ENCODE peak calls at places on chromosomes 5 and 9, in six cellular contexts. One of them, this sample, is unnamed.

GRCh38 chr9:123982535-123982934 is 29.0 kb upstream of the LHX2 start:
- DNase-seq in HepG2: no peak
- DNase-seq in H1: no peak
- DNase-seq in GM12878: no peak
- DNase-seq in GM12891: no peak
- DNase-seq in K562: no peak
- DNase-seq in this sample: no peak

GRCh38 chr5:80745490-80745889 is 90.7 kb upstream of the DHFR start:
- DNase-seq in GM12878: no peak
- DNase-seq in GM12891: no peak
- DNase-seq in HepG2: no peak
- DNase-seq in K562: peak
- DNase-seq in H1: no peak
- DNase-seq in this sample: no peak

GRCh38 chr5:116536279-116537161 is 38.1 kb downstream of the SEMA6A start:
- DNase-seq in GM12891: no peak
- DNase-seq in K562: no peak
- DNase-seq in GM12878: no peak
- DNase-seq in H1: no peak
- DNase-seq in HepG2: peak
- DNase-seq in this sample: no peak

GRCh38 chr5:178453224-178453623 is 137.0 kb downstream of the COL23A1 start:
- DNase-seq in K562: peak
- DNase-seq in GM12878: no peak
- DNase-seq in H1: no peak
- DNase-seq in GM12891: no peak
- DNase-seq in HepG2: no peak
- DNase-seq in this sample: no peak

GRCh38 chr9:133045132-133045531 is 14.3 kb downstream of the GTF3C5 start:
- DNase-seq in HepG2: no peak
- DNase-seq in H1: no peak
- DNase-seq in GM12891: no peak
- DNase-seq in GM12878: no peak
- DNase-seq in K562: no peak
- DNase-seq in this sample: no peak

GRCh38 chr9:108565651-108566378 is 290.0 kb downstream of the ACTL7B start:
- DNase-seq in GM12878: peak
- DNase-seq in H1: no peak
- DNase-seq in HepG2: peak
- DNase-seq in K562: peak
- DNase-seq in GM12891: peak
- DNase-seq in this sample: no peak

GRCh38 chr5:458547-459353 is 15.8 kb downstream of the EXOC3 start:
- DNase-seq in HepG2: no peak
- DNase-seq in GM12891: no peak
- DNase-seq in K562: no peak
- DNase-seq in H1: no peak
- DNase-seq in GM12878: peak
- DNase-seq in this sample: no peak

GRCh38 chr5:161278739-161279660 is 267.5 kb downstream of the GABRB2 start:
- DNase-seq in GM12878: no peak
- DNase-seq in GM12891: no peak
- DNase-seq in K562: no peak
- DNase-seq in H1: no peak
- DNase-seq in HepG2: no peak
- DNase-seq in this sample: no peak

GRCh38 chr9:94084314-94084713 is at the start of gene PTPDC1:
- DNase-seq in H1: peak
- DNase-seq in HepG2: peak
- DNase-seq in GM12891: no peak
- DNase-seq in GM12878: no peak
- DNase-seq in K562: peak
- DNase-seq in this sample: no peak

GRCh38 chr5:126846756-126847155 is 69.8 kb downstream of the LMNB1 start:
- DNase-seq in K562: no peak
- DNase-seq in H1: no peak
- DNase-seq in GM12878: no peak
- DNase-seq in HepG2: no peak
- DNase-seq in GM12891: no peak
- DNase-seq in this sample: no peak

GRCh38 chr5:39274388-39275085 is 55.2 kb upstream of the FYB1 start:
- DNase-seq in GM12891: no peak
- DNase-seq in K562: no peak
- DNase-seq in GM12878: peak
- DNase-seq in H1: no peak
- DNase-seq in HepG2: no peak
- DNase-seq in this sample: no peak

GRCh38 chr5:16467363-16468219 is 2.0 kb upstream of the ZNF622 start:
- DNase-seq in HepG2: no peak
- DNase-seq in K562: peak
- DNase-seq in H1: no peak
- DNase-seq in GM12878: peak
- DNase-seq in GM12891: no peak
- DNase-seq in this sample: no peak

GRCh38 chr9:23822331-23823169 is 3.5 kb downstream of the ELAVL2 start:
- DNase-seq in GM12891: no peak
- DNase-seq in H1: peak
- DNase-seq in GM12878: no peak
- DNase-seq in HepG2: no peak
- DNase-seq in K562: no peak
- DNase-seq in this sample: no peak

GRCh38 chr5:128671861-128672414 is 133.9 kb upstream of the FBN2 start:
- DNase-seq in K562: no peak
- DNase-seq in GM12891: no peak
- DNase-seq in H1: no peak
- DNase-seq in GM12878: no peak
- DNase-seq in HepG2: no peak
- DNase-seq in this sample: no peak

GRCh38 chr9:76650692-76651091 is 113.5 kb upstream of the PCA3 start:
- DNase-seq in GM12878: no peak
- DNase-seq in HepG2: no peak
- DNase-seq in GM12891: no peak
- DNase-seq in K562: no peak
- DNase-seq in H1: no peak
- DNase-seq in this sample: no peak

GRCh38 chr5:53478411-53479044 is 1.9 kb upstream of the FST start:
- DNase-seq in GM12878: no peak
- DNase-seq in GM12891: no peak
- DNase-seq in H1: peak
- DNase-seq in HepG2: peak
- DNase-seq in K562: peak
- DNase-seq in this sample: no peak

GRCh38 chr9:37333288-37333687 is 89.2 kb upstream of the GRHPR start:
- DNase-seq in K562: peak
- DNase-seq in HepG2: no peak
- DNase-seq in GM12878: no peak
- DNase-seq in GM12891: no peak
- DNase-seq in H1: no peak
- DNase-seq in this sample: no peak

DNA sequence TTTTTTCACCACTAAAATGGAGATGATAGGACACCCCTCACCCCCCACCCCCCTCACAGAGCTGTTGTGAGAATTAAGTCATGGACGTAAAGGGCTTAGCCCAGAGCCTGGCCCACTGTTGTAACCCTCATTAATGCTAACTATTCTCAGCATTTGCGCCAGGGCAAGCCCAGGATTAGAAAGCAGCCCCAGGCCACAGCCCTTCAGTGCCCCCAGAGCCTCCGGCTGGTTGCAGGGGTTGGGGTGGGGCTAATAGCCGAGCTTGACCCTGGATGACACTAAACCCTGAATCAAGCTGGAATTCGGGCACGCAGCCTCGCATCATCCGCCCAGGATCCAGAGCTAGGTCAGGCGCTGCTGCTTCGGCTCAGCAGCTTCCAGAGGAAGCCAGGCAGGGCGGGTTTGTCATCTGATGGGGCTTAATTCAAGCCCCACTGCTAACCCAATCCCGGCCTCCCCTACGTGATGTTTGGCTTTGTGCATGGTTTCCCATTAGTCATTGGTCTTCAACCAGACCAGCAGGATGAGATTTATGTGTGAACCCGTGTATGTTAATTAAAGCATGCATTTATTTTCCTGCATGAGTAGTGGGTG is 1.2 kb upstream of the MEGF9 start:
- DNase-seq in GM12891: no peak
- DNase-seq in HepG2: no peak
- DNase-seq in H1: peak
- DNase-seq in K562: peak
- DNase-seq in GM12878: no peak
- DNase-seq in this sample: no peak
- TF ChIP-seq POLR2AphosphoS5 in GM12891: no peak
- TF ChIP-seq POLR2AphosphoS5 in HepG2: no peak
- TF ChIP-seq POLR2AphosphoS5 in H1: peak
- TF ChIP-seq POLR2AphosphoS5 in K562: no peak
- TF ChIP-seq POLR2AphosphoS5 in GM12878: no peak
- TF ChIP-seq POLR2AphosphoS5 in this sample: no peak

GRCh38 chr5:111755942-111756353 is 1.0 kb downstream of the NREP start:
- DNase-seq in H1: no peak
- DNase-seq in K562: no peak
- DNase-seq in HepG2: no peak
- DNase-seq in GM12878: no peak
- DNase-seq in GM12891: no peak
- DNase-seq in this sample: no peak
- TF ChIP-seq TAF1 in H1: no peak
- TF ChIP-seq TAF1 in K562: no peak
- TF ChIP-seq TAF1 in HepG2: no peak
- TF ChIP-seq TAF1 in GM12878: no peak
- TF ChIP-seq TAF1 in GM12891: no peak
- TF ChIP-seq TAF1 in this sample: no peak

DNA sequence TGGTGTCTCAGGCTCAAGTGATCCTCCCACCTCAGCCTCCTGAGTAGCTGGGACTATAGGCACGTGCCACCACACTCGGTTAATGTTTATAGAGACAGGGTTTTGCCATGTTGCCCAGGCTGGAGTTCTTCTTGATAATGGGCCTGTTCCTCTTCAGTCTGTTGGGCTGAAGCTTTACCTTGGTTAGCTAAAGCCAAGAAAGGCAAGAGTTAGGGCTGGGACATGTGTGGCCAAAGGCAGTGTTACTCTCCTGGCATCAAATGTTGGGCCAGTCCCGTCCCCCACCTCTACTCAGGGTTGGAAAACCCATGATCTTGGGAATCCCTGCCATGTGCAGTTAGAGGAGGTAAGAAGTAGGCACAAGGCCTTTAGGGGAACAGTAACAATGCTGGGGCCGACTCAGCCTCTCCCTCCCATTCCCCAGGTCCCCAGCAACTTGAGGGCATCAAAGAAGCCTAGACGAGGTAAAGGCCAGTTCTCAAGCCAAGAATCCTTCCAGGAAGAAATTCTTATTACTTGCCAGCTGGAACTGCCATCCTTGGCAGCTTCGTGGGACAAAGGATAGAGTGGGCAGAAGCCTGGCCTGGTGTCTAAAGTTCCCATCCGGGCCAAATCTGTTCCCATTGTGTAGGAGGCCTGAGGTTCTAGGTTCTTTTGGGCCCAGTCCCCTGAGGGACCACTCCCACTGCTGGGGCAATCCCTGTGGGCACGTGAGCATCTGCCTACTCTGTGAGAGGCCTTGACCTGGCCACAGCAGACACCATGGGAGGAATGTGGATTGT is 4.5 kb downstream of the EGR1 start:
- DNase-seq in HepG2: no peak
- DNase-seq in K562: peak
- DNase-seq in GM12878: no peak
- DNase-seq in H1: no peak
- DNase-seq in GM12891: no peak
- DNase-seq in this sample: no peak
- TF ChIP-seq POLR2A in HepG2: no peak
- TF ChIP-seq POLR2A in K562: peak
- TF ChIP-seq POLR2A in GM12878: peak
- TF ChIP-seq POLR2A in H1: no peak
- TF ChIP-seq POLR2A in GM12891: peak
- TF ChIP-seq POLR2A in this sample: peak

DNA sequence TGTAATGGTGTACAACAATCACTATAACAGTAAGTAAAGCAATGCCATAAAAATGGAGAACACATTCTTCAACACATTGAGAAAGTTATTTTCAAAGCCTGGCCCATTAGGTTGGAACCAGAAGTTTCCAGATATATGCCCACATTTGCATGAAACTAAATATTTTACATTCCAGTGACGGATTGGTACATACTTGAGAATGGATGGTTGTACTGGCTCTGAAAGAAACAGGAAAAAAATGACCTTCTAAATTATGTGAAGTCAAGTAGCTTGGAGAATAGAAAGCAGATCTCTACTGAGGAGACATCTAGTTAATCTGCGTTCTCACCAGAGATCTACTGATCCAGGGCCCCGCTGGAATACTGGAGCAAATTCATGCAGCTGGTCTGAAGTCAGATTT is 1037.0 kb downstream of the NR2F1-AS1 start:
- DNase-seq in GM12878: no peak
- DNase-seq in HepG2: no peak
- DNase-seq in H1: no peak
- DNase-seq in K562: no peak
- DNase-seq in GM12891: no peak
- DNase-seq in this sample: no peak
- TF ChIP-seq POLR2AphosphoS5 in GM12878: no peak
- TF ChIP-seq POLR2AphosphoS5 in HepG2: no peak
- TF ChIP-seq POLR2AphosphoS5 in H1: no peak
- TF ChIP-seq POLR2AphosphoS5 in K562: no peak
- TF ChIP-seq POLR2AphosphoS5 in GM12891: no peak
- TF ChIP-seq POLR2AphosphoS5 in this sample: no peak

GRCh38 chr5:137090151-137090550 is 409.0 kb downstream of the SPOCK1 start:
- DNase-seq in HepG2: no peak
- DNase-seq in K562: no peak
- DNase-seq in GM12891: no peak
- DNase-seq in GM12878: no peak
- DNase-seq in H1: no peak
- DNase-seq in this sample: no peak
- TF ChIP-seq TAF1 in HepG2: no peak
- TF ChIP-seq TAF1 in K562: no peak
- TF ChIP-seq TAF1 in GM12891: no peak
- TF ChIP-seq TAF1 in GM12878: no peak
- TF ChIP-seq TAF1 in H1: no peak
- TF ChIP-seq TAF1 in this sample: no peak

DNA sequence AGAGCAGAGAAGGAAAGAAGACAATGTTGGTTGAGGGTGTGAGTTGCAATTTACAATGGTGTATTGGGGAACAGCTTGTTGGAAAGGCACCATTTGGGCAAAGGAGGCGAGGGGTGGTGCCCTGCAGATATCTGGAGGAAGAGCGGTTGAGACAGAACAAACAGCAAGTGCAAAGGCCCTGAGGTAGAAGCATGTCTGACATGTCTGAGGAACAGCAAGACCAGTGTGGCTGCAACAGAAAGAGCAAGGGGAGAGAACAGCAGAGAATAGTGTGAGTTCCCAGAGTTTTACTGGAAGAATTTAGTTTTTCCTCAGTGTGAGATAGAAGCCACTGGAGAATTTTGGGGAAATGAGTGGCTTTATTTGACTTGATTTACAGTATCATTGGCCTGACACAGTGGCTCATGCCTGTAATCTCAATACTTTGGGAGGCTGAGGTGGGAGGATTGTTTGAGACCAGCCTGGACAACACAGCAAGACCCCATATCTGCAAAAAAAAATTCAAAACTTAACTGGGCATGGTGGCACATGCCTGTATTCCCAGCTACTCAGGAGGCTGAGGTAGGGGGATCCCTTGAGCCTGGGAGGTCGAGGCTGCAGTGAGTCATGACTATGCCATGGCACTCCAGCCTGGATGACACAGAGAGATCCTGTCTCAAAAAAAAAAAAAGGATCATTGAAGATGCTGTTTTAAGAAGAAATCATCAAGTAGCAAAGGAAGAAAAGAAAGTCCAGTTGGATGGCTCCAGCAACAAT is 13.6 kb downstream of the CMBL start:
- DNase-seq in GM12891: no peak
- DNase-seq in K562: no peak
- DNase-seq in GM12878: no peak
- DNase-seq in HepG2: no peak
- DNase-seq in H1: no peak
- DNase-seq in this sample: no peak
- TF ChIP-seq POLR2A in GM12891: no peak
- TF ChIP-seq POLR2A in K562: no peak
- TF ChIP-seq POLR2A in GM12878: no peak
- TF ChIP-seq POLR2A in HepG2: no peak
- TF ChIP-seq POLR2A in H1: no peak
- TF ChIP-seq POLR2A in this sample: no peak